ENCODE peak calls at places on chromosomes 12 and 14, in seven cellular contexts. F is Panc1; N is neuronal stem cell; B is stimulated activated CD4-positive, alpha-beta T cell treated with anti-CD3 and anti-CD28 coated beads, Interleukin-2, amount 100 ng/mL, for 48 hours; O is left cardiac atrium; S is prostate gland; V is HCEC 1CT. Y is an unnamed sample.

GRCh38 chr12:77213316-77213715 is 147.9 kb upstream of the E2F7 start:
- DNase-seq in S (no peak), N (no peak), O (peak), V (no peak), B (no peak), F (no peak), Y (no peak)

GRCh38 chr14:100711493-100711892 is 15.2 kb upstream of the DLK1 start:
- DNase-seq in V (no peak), N (no peak), S (no peak), F (no peak), B (no peak), O (no peak), Y (no peak)

GRCh38 chr12:51814311-51815088 is 34.0 kb downstream of the FIGNL2 start:
- DNase-seq in V (peak), N (peak), S (peak), O (peak), B (peak), F (no peak), Y (peak)

GRCh38 chr12:130970165-130970907 is 16.6 kb downstream of the ADGRD1 start:
- DNase-seq in O (no peak), V (no peak), B (no peak), S (no peak), N (no peak), F (no peak), Y (no peak)

GRCh38 chr14:55512421-55512820 is 67.6 kb upstream of the KTN1 start:
- DNase-seq in B (no peak), S (no peak), V (no peak), O (no peak), N (no peak), F (no peak), Y (no peak)

GRCh38 chr12:12718382-12718761 is 1.2 kb downstream of the CDKN1B start:
- DNase-seq in O (no peak), F (no peak), V (no peak), B (peak), S (no peak), N (no peak), Y (peak)

GRCh38 chr12:88726806-88727722 is 146.8 kb upstream of the KITLG start:
- DNase-seq in S (no peak), F (peak), O (no peak), N (no peak), B (no peak), V (peak), Y (no peak)

GRCh38 chr12:99558113-99558512 is 89.4 kb upstream of the GARIN6 start:
- DNase-seq in V (no peak), N (no peak), O (no peak), S (no peak), B (no peak), F (no peak), Y (no peak)

GRCh38 chr14:105945891-105946290 is 419.5 kb downstream of the TMEM121 start:
- DNase-seq in O (no peak), F (no peak), V (no peak), B (no peak), N (no peak), S (no peak), Y (no peak)

GRCh38 chr12:40970320-40970907 is 217.7 kb upstream of the PDZRN4 start:
- DNase-seq in F (no peak), S (no peak), O (no peak), V (no peak), N (no peak), B (no peak), Y (peak)

GRCh38 chr14:102799684-102800562 is 22.7 kb downstream of the TRAF3 start:
- DNase-seq in V (peak), F (no peak), O (no peak), N (no peak), S (no peak), B (no peak), Y (no peak)

GRCh38 chr12:65740873-65741600 is 83.2 kb upstream of the HMGA2 start:
- DNase-seq in O (peak), B (peak), N (peak), F (peak), V (peak), S (peak), Y (no peak)

GRCh38 chr12:11734781-11735180 is 85.3 kb downstream of the ETV6 start:
- DNase-seq in S (no peak), O (no peak), V (no peak), F (no peak), N (no peak), B (no peak), Y (peak)

GRCh38 chr12:68815928-68816800 is 8.2 kb downstream of the MDM2 start:
- DNase-seq in F (no peak), N (no peak), B (no peak), V (no peak), S (no peak), O (no peak), Y (no peak)

Y was measured in RPMI8226.